ENCODE peak calls at places on chromosomes 11 and 22, in eight cellular contexts. Z is effector memory CD4-positive, alpha-beta T cell; B is activated naive CD8-positive, alpha-beta T cell treated with anti-CD3 and anti-CD28 coated beads for 36 hours; W is NCI-H345; T is ovary; U is stimulated activated naive CD8-positive, alpha-beta T cell treated with anti-CD3 and anti-CD28 coated beads, Interleukin-15, Interleukin-2, amounts not matched to agents 100 U/mL and 50 U/mL, for 24 hours; J is activated gamma-delta T cell treated with Interleukin-2 at 50 U/mL for 16 hours; L is NCI-H1105 treated with DMSO at 0.1 percent for 48 hours. H is an unnamed sample.

GRCh38 chr22:29627196-29627535 is 23.7 kb downstream of the NF2 start:
- DNase-seq in Z (no peak), B (no peak), W (no peak), T (no peak), U (no peak), J (no peak), L (no peak), H (no peak)

GRCh38 chr11:118634435-118635236 is 27.2 kb downstream of the PHLDB1 start:
- DNase-seq in Z (no peak), B (peak), W (no peak), T (peak), U (no peak), J (no peak), L (peak), H (peak)

GRCh38 chr11:113896156-113896879 is 8.3 kb upstream of the HTR3B start:
- DNase-seq in Z (no peak), B (peak), W (peak), T (peak), U (peak), J (peak), L (peak), H (peak)

GRCh38 chr22:36332623-36333331 is 55.0 kb downstream of the MYH9 start:
- DNase-seq in Z (peak), B (peak), W (no peak), T (no peak), U (peak), J (peak), L (peak), H (peak)

GRCh38 chr11:98495601-98496000 is 525.1 kb upstream of the CNTN5 start:
- DNase-seq in Z (no peak), B (no peak), W (no peak), T (no peak), U (no peak), J (no peak), L (no peak), H (no peak)

GRCh38 chr11:106156290-106156937 is 79.0 kb downstream of the AASDHPPT start:
- DNase-seq in Z (no peak), B (no peak), W (peak), T (no peak), U (no peak), J (no peak), L (peak), H (peak)

GRCh38 chr11:64040684-64041267 is 5.0 kb downstream of the FLRT1 start:
- DNase-seq in Z (no peak), B (no peak), W (no peak), T (no peak), U (no peak), J (no peak), L (no peak), H (peak)

GRCh38 chr11:114036156-114036811 is 23.2 kb upstream of the ZBTB16 start:
- DNase-seq in Z (peak), B (peak), W (peak), T (peak), U (peak), J (peak), L (no peak), H (peak)

GRCh38 chr11:61897387-61898246 is 6.3 kb upstream of the FADS3 start:
- DNase-seq in Z (peak), B (peak), W (peak), T (peak), U (peak), J (peak), L (peak), H (peak)

GRCh38 chr11:120612363-120613263 is 101.1 kb downstream of the GRIK4 start:
- DNase-seq in Z (no peak), B (peak), W (no peak), T (no peak), U (peak), J (no peak), L (no peak), H (peak)

GRCh38 chr11:69645801-69646492 is 5.0 kb downstream of the CCND1 start:
- DNase-seq in Z (no peak), B (no peak), W (peak), T (peak), U (no peak), J (no peak), L (peak), H (no peak)

GRCh38 chr11:8039530-8040260 is 41.3 kb upstream of the TUB start:
- DNase-seq in Z (no peak), B (no peak), W (no peak), T (no peak), U (no peak), J (no peak), L (no peak), H (no peak)

GRCh38 chr11:110077866-110078325 is 15.3 kb upstream of the ZC3H12C start:
- DNase-seq in Z (no peak), B (peak), W (no peak), T (no peak), U (peak), J (no peak), L (no peak), H (peak)

GRCh38 chr11:284081-285020 is 4.6 kb upstream of the PGGHG start:
- DNase-seq in Z (no peak), B (peak), W (no peak), T (no peak), U (no peak), J (no peak), L (no peak), H (no peak)

GRCh38 chr11:2987881-2988280 is 4.2 kb downstream of the NAP1L4 start:
- DNase-seq in Z (no peak), B (peak), W (no peak), T (no peak), U (no peak), J (peak), L (no peak), H (no peak)

GRCh38 chr11:4448995-4449394 is at the start of gene OR52K2:
- DNase-seq in Z (no peak), B (no peak), W (no peak), T (no peak), U (no peak), J (no peak), L (no peak), H (no peak)

GRCh38 chr11:120914021-120914420 is 109.9 kb upstream of the TBCEL start:
- DNase-seq in Z (no peak), B (no peak), W (no peak), T (no peak), U (no peak), J (no peak), L (no peak), H (no peak)

GRCh38 chr11:112334381-112334780 is 73.7 kb upstream of the PLET1 start:
- DNase-seq in Z (no peak), B (no peak), W (no peak), T (no peak), U (no peak), J (no peak), L (no peak), H (peak)

GRCh38 chr22:49590381-49590780 is 237.3 kb downstream of the BRD1 start:
- DNase-seq in Z (no peak), B (no peak), W (no peak), T (no peak), U (no peak), J (no peak), L (no peak), H (no peak)

GRCh38 chr22:38751422-38752346 is 4.1 kb downstream of the SUN2 start:
- DNase-seq in Z (peak), B (peak), W (no peak), T (no peak), U (peak), J (peak), L (peak), H (no peak)

GRCh38 chr11:2592559-2593392 is 107.0 kb downstream of the KCNQ1OT1 start:
- DNase-seq in Z (no peak), B (no peak), W (no peak), T (peak), U (no peak), J (no peak), L (no peak), H (no peak)

GRCh38 chr11:46649180-46649738 is 31.9 kb downstream of the ATG13 start:
- DNase-seq in Z (no peak), B (no peak), W (no peak), T (peak), U (no peak), J (no peak), L (no peak), H (peak)

GRCh38 chr22:25698461-25698860 is 43.5 kb upstream of the MYO18B start:
- DNase-seq in Z (no peak), B (no peak), W (no peak), T (no peak), U (no peak), J (no peak), L (no peak), H (no peak)

GRCh38 chr11:34558673-34559072 is 45.1 kb upstream of the ELF5 start:
- DNase-seq in Z (no peak), B (no peak), W (no peak), T (no peak), U (no peak), J (no peak), L (no peak), H (peak)

GRCh38 chr11:47272706-47273105 is 2.8 kb downstream of the MADD start:
- DNase-seq in Z (no peak), B (no peak), W (no peak), T (no peak), U (no peak), J (no peak), L (no peak), H (no peak)

GRCh38 chr22:30858976-30859713 is 109.4 kb downstream of the MORC2 start:
- DNase-seq in Z (no peak), B (no peak), W (no peak), T (no peak), U (no peak), J (no peak), L (no peak), H (no peak)

GRCh38 chr11:34480339-34480738 is 33.3 kb downstream of the ELF5 start:
- DNase-seq in Z (no peak), B (no peak), W (no peak), T (no peak), U (no peak), J (no peak), L (no peak), H (peak)